ENCODE peak calls at places on chromosomes 16 and 17, in four cellular contexts. O is brain microvascular endothelial cell, S is hepatocyte, L is fibroblast of lung. G is an unnamed sample.

GRCh38 chr16:57479422-57480126 is 6.7 kb downstream of the DOK4 start:
- DNase-seq in L (peak), O (peak), S (peak), G (peak)

GRCh38 chr16:3503513-3503912 is 2.7 kb downstream of the CLUAP1 start:
- DNase-seq in S (no peak), L (no peak), O (no peak), G (no peak)

GRCh38 chr17:10118788-10119130 is 79.6 kb downstream of the GAS7 start:
- DNase-seq in O (no peak), L (no peak), S (no peak), G (no peak)

GRCh38 chr16:54934536-54935410 is 4.1 kb downstream of the IRX5 start:
- DNase-seq in S (peak), O (no peak), L (no peak), G (peak)

GRCh38 chr16:57795431-57795878 is 6.8 kb downstream of the KIFC3 start:
- DNase-seq in O (no peak), S (peak), L (peak), G (peak)

GRCh38 chr16:22977294-22977697 is 163.3 kb downstream of the HS3ST2 start:
- DNase-seq in O (no peak), S (no peak), L (no peak), G (peak)

GRCh38 chr16:11796227-11797165 is 562 bp downstream of the ZC3H7A start:
- DNase-seq in L (peak), O (no peak), S (peak), G (peak)

GRCh38 chr17:28900986-28901726 is 1.7 kb downstream of the DHRS13 start:
- DNase-seq in O (no peak), L (no peak), S (peak), G (no peak)

GRCh38 chr16:56279132-56279531 is 87.8 kb downstream of the GNAO1 start:
- DNase-seq in S (peak), L (no peak), O (no peak), G (no peak)

GRCh38 chr17:9218068-9218635 is 196.8 kb downstream of the NTN1 start:
- DNase-seq in O (no peak), S (no peak), L (no peak), G (no peak)

GRCh38 chr17:43576563-43577229 is 30.6 kb upstream of the ETV4 start:
- DNase-seq in L (peak), O (peak), S (peak), G (peak)

GRCh38 chr16:56202036-56202435 is 10.7 kb downstream of the GNAO1 start:
- DNase-seq in S (no peak), O (no peak), L (no peak), G (no peak)

GRCh38 chr17:17837380-17837821 is 615 bp upstream of the SREBF1 start:
- DNase-seq in O (peak), L (peak), S (peak), G (peak)

GRCh38 chr17:27282054-27282501 is 11.8 kb upstream of the WSB1 start:
- DNase-seq in S (no peak), O (no peak), L (peak), G (peak)

GRCh38 chr17:50541402-50541915 is 5.5 kb upstream of the SPATA20 start:
- DNase-seq in L (no peak), S (no peak), O (no peak), G (no peak)

GRCh38 chr17:29042679-29043538 is at the start of gene PIPOX:
- DNase-seq in L (peak), S (peak), O (peak), G (no peak)

GRCh38 chr17:57442914-57443571 is 186.7 kb downstream of the MSI2 start:
- DNase-seq in O (no peak), L (peak), S (no peak), G (no peak)

GRCh38 chr16:2919511-2920255 is 8.0 kb downstream of the FLYWCH1 start:
- DNase-seq in L (peak), O (peak), S (peak), G (no peak)

GRCh38 chr16:4415538-4416199 is 727 bp downstream of the CORO7 start:
- DNase-seq in O (no peak), L (no peak), S (peak), G (peak)

GRCh38 chr16:23174622-23175021 is 7.9 kb upstream of the SCNN1G start:
- DNase-seq in L (peak), S (peak), O (peak), G (no peak)

DNA sequence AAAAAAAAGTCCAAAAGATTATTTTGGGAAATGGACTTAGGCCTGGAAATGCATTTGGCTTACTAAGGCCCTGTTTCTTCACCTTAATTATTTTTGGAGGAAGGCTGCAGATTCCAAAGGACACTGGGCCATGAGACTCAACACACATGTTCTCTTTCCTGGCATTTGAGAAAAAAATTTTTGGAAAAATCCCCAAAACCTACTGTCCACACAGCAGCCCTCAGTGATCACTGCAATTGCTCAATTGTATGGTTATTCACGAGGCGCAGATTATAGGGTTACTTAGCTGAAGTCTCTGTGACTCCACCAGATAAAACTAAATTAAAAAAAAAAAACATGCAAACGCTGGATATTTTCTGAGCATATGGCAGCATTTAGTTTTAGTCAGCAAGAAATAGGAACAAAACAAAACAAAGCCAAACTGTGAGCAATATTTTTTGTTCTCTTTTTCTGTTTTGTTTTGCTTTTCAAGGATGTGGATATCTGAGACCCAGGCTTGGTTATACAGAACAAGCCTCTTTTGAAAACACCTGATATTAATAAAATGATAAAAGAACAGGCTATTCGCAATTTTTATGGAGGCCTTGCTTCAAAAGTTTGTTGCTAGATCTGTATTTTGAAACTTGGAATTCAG is 83.8 kb upstream of the FAM20A start:
- DNase-seq in S (no peak), O (no peak), L (peak), G (no peak)
- TF ChIP-seq CTCF in S (no peak), O (no peak), L (no peak), G (no peak)

GRCh38 chr16:84530590-84530989 is 26.1 kb upstream of the MEAK7 start:
- DNase-seq in O (no peak), L (no peak), S (no peak), G (no peak)

GRCh38 chr16:84526794-84527485 is 22.5 kb upstream of the MEAK7 start:
- DNase-seq in S (peak), L (peak), O (no peak), G (peak)

GRCh38 chr16:84528317-84528716 is 23.9 kb upstream of the MEAK7 start:
- DNase-seq in O (no peak), S (no peak), L (no peak), G (no peak)

GRCh38 chr16:84527486-84528269 is 23.2 kb upstream of the MEAK7 start:
- DNase-seq in L (no peak), O (no peak), S (no peak), G (no peak)

DNA sequence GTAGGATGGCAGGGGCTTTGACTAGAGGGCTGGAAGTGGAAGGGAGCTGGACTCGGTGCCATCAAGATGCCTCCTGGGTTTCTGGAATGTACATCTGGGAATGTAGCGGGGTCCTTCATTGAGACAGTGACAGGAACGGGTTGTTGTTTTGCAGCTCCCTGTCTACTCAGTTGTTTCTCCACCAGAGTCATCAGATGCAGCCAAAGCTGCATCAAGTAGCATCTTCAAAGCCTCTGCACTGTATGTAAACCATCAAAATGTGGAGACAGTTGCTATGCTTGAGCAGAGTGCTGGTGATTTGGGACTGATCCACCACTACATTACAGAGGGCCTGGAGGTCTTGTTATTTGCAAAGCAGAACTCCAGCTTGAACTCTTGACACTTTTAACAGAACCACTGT is 25.1 kb upstream of the MEAK7 start:
- DNase-seq in O (no peak), L (no peak), S (no peak), G (no peak)
- H3K4me3 ChIP-seq in O (no peak), L (no peak), S (no peak), G (no peak)

DNA sequence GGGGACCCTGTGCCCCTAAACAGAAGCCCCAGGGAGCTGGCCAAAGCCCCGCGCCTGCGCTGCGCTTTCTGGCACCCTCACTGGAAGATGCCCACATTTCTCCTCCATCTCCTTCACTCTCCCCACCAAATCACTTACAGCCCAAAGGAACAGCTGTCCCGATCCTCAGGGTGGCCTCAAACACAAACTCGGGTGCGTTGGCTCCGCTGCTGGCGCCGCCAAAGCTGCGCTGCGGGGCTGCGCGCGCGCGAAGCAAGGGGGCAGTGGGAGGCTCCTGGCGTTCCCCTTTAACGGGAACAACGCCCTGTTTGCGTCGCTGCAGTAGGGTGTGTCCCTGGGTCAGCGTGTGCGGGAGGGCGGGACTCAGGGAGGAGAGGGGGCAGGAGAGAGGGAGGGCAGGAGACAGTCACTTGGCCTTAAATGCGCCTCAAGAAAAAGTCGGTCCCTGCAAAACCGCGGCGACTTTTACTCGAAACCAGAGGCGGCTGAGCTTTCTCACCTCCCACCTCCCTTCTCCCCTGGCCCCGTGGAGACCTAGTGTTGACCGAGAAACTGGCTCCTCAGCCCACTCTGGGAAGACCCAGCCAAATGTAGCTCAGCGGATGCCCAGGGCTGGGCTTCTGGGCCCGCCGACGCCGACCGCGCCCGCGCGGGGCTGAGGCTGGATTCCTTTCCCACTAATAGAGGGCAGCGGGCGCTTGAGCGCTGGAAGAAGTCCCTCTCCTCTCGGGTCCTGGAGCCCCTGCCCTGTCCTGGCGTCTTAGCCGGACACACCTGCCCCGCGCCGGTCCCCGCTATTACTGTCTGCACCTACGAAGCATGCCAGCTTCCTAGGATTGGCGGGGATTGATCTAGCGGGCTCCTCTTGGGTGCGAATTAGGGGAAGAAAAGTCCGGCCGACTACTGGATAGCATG is 2.6 kb downstream of the PMP22 start:
- DNase-seq in O (no peak), L (peak), S (peak), G (peak)
- TF ChIP-seq CTCF in O (peak), L (peak), S (peak), G (no peak)

DNA sequence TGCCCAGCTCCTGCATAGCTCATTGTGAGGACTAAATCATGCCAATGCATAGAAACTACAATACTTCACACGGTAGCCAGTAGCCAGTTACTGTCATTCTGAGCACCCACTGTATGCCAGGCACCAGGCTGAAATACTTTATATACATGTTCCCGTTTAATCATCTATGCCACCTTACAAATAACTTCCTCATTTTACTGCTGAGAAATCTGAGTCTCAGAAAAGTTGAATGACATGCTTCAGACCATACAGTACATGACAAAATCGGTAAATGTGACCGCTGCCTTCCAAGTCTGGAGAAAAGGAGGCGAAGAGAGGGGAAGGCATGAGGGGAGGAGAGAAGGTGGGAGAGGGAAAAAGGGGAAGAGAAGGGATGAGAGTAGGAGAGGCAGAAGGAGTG is 9.2 kb upstream of the TLCD3B start:
- DNase-seq in O (no peak), S (no peak), L (no peak), G (no peak)
- H3K4me3 ChIP-seq in O (no peak), S (no peak), L (no peak), G (no peak)

GRCh38 chr17:16378631-16379282 is 2.1 kb upstream of the UBB start:
- DNase-seq in O (no peak), S (no peak), L (no peak), G (no peak)

GRCh38 chr17:16379654-16380053 is 1.2 kb upstream of the UBB start:
- DNase-seq in O (no peak), S (no peak), L (no peak), G (no peak)

GRCh38 chr17:16383216-16383615 is 2.3 kb downstream of the UBB start:
- DNase-seq in L (no peak), O (no peak), S (no peak), G (no peak)

GRCh38 chr17:16381496-16381820 is 567 bp downstream of the UBB start:
- DNase-seq in L (peak), O (no peak), S (no peak), G (peak)

GRCh38 chr17:16380640-16381495 is at the start of gene UBB:
- DNase-seq in L (peak), O (peak), S (peak), G (peak)
- TF ChIP-seq CTCF in L (no peak), O (peak), S (no peak), G (no peak)

GRCh38 chr17:49213399-49213798 is 2.9 kb downstream of the ABI3 start:
- DNase-seq in L (no peak), S (no peak), O (no peak), G (no peak)
- H3K4me3 ChIP-seq in L (no peak), S (no peak), O (no peak), G (no peak)

DNA sequence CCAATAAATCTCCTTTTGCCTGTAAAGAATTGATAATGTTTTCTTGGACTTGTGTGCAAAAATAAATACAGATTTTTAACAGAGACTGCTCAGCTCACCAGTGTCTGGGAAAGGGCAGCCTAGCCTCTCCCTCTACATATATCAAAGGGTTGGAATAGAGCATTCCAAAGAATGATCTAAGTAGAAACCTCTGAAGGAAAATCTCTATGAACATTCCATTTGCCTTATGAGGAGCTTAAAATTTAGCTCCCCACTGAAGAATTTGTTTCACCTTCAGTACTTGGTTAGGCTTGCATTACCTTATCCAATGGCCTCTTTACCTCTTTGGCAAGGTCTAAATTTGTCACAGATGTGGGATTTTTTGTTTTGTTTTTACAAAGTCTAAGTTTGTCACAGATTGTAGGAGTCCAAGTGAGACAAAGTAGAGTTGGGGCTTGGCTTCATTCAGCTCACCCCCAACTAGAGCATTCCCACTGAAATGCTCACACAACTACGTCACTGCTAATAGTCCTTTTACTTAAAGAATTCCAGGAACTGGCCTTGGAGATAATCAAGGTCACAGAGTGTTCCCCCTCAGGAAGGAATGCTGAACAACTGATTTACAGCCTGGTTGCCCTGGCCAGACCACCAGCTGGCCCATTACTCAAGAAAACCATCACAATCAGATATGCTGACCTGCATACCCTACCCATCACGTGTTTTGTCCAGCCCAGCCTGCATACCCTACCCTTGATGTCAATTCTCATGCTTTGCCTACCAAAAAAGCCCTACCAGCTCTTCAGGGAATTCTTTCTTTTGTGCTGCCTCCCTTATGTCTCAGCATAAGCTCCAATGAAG is 26.6 kb upstream of the PPM1D start:
- DNase-seq in S (peak), L (no peak), O (peak), G (peak)
- TF ChIP-seq CTCF in S (no peak), L (no peak), O (no peak), G (no peak)

DNA sequence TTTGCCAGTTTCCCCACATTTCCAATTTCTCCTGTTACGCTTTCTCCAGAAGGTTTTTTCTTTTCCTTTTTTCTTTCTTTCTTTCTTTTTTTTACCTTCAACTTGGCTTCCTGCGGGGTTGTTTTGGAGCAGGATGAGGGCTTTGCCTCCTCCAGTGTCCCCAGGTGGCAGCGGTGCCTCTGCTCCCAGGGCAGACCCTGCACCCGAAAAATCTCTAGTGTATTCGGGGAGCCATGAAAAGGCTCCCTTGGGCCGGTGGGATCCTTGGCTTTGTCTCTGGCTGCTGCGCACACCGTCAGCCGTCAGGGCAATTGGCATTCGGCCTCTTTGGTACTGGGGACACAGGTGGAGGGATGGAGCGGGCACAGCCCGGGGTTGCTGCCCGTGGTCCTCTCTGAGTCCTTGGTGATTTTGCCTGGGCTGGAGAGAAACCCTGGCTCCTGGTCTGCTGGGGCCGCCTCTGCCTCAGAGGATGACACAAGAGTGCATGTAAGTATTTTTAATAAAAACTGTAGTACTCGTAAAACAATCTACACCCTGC is 846 bp downstream of the ITGB3 start:
- DNase-seq in S (no peak), O (no peak), L (peak), G (peak)
- H3K4me3 ChIP-seq in S (peak), O (peak), L (peak), G (peak)

DNA sequence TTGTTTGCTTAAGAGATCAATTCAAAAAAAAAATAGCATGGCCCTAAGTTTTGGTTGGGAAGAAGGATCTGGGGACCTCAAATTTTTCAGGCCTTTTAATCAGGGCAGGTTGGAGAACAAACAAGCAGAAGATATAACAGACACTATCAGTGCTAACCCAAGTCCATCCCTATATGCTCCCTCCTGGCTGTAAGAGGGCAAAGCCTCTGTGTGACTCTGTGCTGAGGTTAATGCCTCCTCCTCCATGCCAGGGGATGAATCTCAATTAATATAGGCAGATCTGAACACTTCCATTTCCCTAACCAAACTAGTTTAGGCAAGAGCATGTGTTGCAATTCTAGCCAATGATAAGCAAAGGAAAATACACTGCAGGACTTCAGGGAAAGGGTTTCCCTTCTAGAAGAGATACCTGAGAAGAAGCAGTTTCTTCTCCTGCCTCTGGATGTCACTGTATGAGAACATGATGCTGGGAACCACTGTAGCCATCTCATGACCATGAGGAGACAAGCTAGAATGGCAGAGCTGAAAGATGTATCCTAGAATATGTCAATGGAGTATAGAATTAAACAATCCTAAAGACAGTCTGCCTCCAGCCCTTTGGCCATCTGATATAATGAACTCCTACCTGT is 76.0 kb downstream of the CHD9NB start:
- DNase-seq in S (peak), O (peak), L (peak), G (peak)
- TF ChIP-seq CTCF in S (peak), O (no peak), L (peak), G (peak)